ENCODE peak calls at places on chromosomes 11 and 22, in nine cellular contexts. U is breast epithelium; T is epithelial cell of esophagus; P is fibroblast of the aortic adventitia; K is RWPE1; B is CD8-positive, alpha-beta T cell; G is adrenal gland; Z is lower leg skin; C is DND-41. Y is an unnamed sample.

GRCh38 chr11:94553938-94554337 is 10.2 kb downstream of the FUT4 start:
- DNase-seq in U (no peak), T (peak), P (peak), K (no peak), B (no peak), G (no peak), Z (no peak), C (no peak), Y (no peak)

GRCh38 chr22:32473388-32473952 is 1.1 kb upstream of the FBXO7 start:
- DNase-seq in U (no peak), T (peak), P (peak), K (peak), B (peak), G (peak), Z (no peak), C (peak), Y (no peak)

GRCh38 chr11:64918056-64918455 is 1.0 kb upstream of the ATG2A start:
- DNase-seq in U (no peak), T (peak), P (peak), K (no peak), B (no peak), G (no peak), Z (no peak), C (peak), Y (no peak)

GRCh38 chr11:66335531-66336233 is 552 bp downstream of the RIN1 start:
- DNase-seq in U (no peak), T (peak), P (peak), K (peak), B (no peak), G (peak), Z (peak), C (no peak), Y (no peak)

GRCh38 chr11:2758751-2759150 is 59.0 kb upstream of the KCNQ1OT1 start:
- DNase-seq in U (no peak), T (no peak), P (no peak), K (no peak), B (no peak), G (peak), Z (peak), C (no peak), Y (no peak)

GRCh38 chr11:66035653-66036333 is 9.5 kb upstream of the CATSPER1 start:
- DNase-seq in U (no peak), T (no peak), P (no peak), K (no peak), B (no peak), G (no peak), Z (no peak), C (no peak), Y (no peak)

GRCh38 chr11:113174862-113175261 is 139.5 kb upstream of the TTC12 start:
- DNase-seq in U (no peak), T (no peak), P (peak), K (no peak), B (no peak), G (no peak), Z (no peak), C (no peak), Y (no peak)

GRCh38 chr11:2583605-2583958 is 116.2 kb downstream of the KCNQ1OT1 start:
- DNase-seq in U (no peak), T (no peak), P (no peak), K (no peak), B (peak), G (no peak), Z (no peak), C (peak), Y (no peak)

DNA sequence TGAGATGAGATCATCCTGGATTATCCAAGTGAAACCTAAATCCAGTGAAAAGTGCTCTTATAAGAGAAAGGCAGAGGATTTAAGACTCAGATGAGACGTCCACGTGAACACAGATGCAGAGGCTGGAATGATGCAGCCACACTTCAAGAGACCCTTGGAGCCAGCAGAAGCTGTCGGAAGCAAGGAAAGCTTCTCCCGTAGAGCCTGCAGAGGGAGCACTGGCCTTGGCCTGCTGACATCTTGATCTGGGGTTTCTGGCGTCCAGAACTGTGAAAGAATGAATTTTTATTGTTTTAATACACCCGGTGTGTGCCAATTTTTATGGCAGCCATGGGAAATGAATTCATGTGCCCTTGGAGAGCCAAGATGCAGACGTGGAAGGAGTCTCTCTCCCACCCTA is 407.0 kb upstream of the B3GAT1 start:
- DNase-seq in U (no peak), T (no peak), P (no peak), K (no peak), B (no peak), G (no peak), Z (no peak), C (no peak), Y (no peak)
- TF ChIP-seq CTCF in U (no peak), T (no peak), P (no peak), K (no peak), B (no peak), G (no peak), Z (no peak), C (no peak), Y (no peak)

GRCh38 chr11:43825217-43825816 is 55.3 kb upstream of the ALKBH3 start:
- DNase-seq in U (no peak), T (peak), P (peak), K (peak), B (no peak), G (no peak), Z (no peak), C (peak), Y (no peak)
- TF ChIP-seq CTCF in U (no peak), T (peak), P (peak), K (peak), B (peak), G (peak), Z (no peak), C (peak), Y (peak)

DNA sequence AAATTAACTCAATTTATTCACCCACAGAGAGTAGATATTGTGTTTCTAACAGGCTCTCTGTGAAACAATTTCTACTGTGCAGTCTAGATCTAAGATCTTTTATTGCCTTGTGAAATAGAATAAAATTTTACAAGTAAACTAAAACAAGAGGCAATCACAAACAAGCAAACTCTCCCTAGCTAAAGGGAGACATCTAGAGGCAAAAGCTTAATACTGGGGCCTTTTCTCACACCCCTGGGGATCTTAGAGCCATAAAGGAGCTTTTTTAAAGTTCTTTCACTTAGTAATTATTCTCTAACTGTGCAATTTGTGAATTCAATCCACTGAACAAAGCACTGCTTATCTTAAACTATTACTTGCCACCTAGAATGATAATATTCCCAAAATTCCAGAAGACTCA is 19.7 kb downstream of the ALG9 start:
- DNase-seq in U (no peak), T (peak), P (peak), K (no peak), B (no peak), G (no peak), Z (no peak), C (no peak), Y (no peak)
- TF ChIP-seq CTCF in U (no peak), T (peak), P (peak), K (peak), B (no peak), G (no peak), Z (no peak), C (peak), Y (no peak)

DNA sequence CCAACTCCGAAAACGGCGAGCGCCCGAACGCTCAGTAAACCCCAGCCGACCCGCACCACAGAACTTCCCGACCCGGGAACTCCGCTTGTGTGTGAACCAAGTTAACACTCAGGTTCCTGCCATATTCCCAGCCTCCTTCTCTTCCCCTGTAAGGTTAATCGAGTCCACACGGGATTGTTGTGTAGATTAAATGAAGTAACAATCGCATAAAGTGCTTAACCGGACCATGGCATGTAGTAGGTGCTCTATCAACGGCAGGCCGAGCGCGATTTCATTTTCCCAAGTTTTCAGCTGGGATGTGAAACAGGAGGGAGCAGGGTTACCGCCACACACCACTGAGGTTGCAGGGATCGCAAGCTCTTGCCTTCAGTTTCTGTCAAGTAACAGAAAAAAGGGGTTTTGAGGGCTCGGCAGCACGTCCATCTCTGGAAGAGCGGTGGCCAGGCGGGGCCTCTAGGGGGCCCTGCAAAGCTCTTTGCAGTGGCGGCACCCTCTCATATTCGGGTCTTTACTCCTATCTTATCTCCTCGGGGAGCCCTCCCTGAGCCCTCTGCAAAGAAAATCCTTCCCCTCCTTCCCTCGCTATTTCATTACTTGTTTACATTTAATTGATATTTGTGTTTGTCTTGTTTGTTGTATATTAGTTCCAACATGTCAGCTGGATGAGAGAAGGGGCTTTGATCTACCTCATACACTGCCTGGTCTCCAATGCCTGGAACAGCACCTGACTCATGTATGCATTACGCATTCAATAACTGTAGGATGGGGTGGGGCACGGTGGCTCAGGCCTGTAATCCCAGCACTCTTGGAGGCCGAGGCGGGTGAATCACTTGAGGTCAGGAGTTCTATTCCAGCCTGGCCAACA is 792 bp upstream of the PLEKHA7 start:
- DNase-seq in U (no peak), T (peak), P (peak), K (peak), B (peak), G (no peak), Z (peak), C (no peak), Y (peak)
- TF ChIP-seq CTCF in U (peak), T (peak), P (no peak), K (peak), B (peak), G (no peak), Z (no peak), C (no peak), Y (peak)

GRCh38 chr11:819129-819931 is 616 bp downstream of the PNPLA2 start:
- DNase-seq in U (peak), T (peak), P (peak), K (peak), B (peak), G (peak), Z (peak), C (peak), Y (peak)
- TF ChIP-seq CTCF in U (peak), T (no peak), P (peak), K (no peak), B (no peak), G (no peak), Z (no peak), C (peak), Y (peak)

DNA sequence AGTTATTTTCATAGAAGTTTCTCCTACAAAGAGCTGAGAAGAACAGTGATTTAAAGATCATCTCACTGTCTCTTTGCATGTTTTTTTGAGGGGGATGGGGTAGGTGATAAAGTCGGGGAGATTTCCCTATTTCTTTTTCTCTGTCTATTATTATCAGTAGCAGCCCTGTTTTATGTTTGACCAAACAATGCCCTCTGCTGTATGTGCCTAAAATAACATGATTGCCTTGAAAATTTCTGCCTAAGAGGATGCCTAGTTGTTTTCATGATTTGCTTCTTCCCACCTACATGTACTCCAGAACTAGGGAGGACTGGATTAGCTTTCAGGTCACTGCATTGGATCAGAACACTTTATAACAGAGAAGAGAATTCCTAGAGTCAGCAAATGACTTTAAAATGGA is 1330.2 kb downstream of the LRRC4C start:
- DNase-seq in U (no peak), T (peak), P (no peak), K (peak), B (no peak), G (no peak), Z (no peak), C (no peak), Y (no peak)
- TF ChIP-seq CTCF in U (no peak), T (no peak), P (no peak), K (peak), B (no peak), G (peak), Z (no peak), C (peak), Y (peak)

DNA sequence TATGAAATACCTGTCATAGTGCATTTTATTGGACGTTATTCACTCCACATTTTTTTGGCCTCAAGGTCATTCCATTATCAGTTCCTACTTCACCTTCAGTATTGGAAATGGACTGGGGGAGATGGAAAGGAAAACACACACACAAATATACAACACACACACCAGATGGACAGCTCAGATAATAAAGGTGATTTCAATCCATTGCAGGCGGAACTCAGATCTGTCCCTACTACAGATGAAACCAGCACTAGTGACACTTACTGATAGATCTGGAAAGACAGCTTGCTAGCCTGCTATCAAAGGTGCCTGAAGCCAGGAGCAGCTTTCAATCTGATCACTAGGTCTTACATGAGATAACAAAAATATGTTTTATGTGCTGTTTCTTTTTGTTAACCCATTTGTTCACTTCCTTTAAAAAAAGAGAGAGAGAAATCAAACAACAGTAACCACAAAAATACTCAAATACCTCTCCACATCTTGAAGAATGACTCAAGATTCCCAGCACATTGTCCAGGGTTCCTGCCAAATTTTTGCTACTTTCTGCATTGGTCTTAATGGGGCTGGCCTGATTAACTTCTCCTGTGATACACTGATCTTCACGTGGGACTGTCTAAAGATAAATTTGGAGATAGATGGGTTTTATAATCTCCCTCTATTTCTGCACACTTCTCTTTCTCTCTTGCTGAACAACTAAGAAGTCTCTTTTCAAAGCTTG is 844.4 kb upstream of the TENM4 start:
- DNase-seq in U (no peak), T (no peak), P (no peak), K (no peak), B (no peak), G (no peak), Z (no peak), C (no peak), Y (no peak)
- TF ChIP-seq CTCF in U (no peak), T (no peak), P (no peak), K (no peak), B (no peak), G (no peak), Z (no peak), C (no peak), Y (no peak)

GRCh38 chr22:24157783-24158170 is 23.5 kb upstream of the SUSD2 start:
- DNase-seq in U (no peak), T (no peak), P (no peak), K (no peak), B (no peak), G (no peak), Z (no peak), C (no peak), Y (no peak)

GRCh38 chr22:24155597-24156145 is 25.6 kb upstream of the SUSD2 start:
- DNase-seq in U (peak), T (peak), P (peak), K (peak), B (peak), G (peak), Z (peak), C (peak), Y (peak)

GRCh38 chr22:24154826-24155225 is 26.5 kb upstream of the SUSD2 start:
- DNase-seq in U (no peak), T (no peak), P (no peak), K (no peak), B (no peak), G (no peak), Z (no peak), C (no peak), Y (no peak)

GRCh38 chr22:24156146-24156914 is 25.0 kb upstream of the SUSD2 start:
- DNase-seq in U (no peak), T (peak), P (peak), K (peak), B (peak), G (no peak), Z (no peak), C (peak), Y (peak)

DNA sequence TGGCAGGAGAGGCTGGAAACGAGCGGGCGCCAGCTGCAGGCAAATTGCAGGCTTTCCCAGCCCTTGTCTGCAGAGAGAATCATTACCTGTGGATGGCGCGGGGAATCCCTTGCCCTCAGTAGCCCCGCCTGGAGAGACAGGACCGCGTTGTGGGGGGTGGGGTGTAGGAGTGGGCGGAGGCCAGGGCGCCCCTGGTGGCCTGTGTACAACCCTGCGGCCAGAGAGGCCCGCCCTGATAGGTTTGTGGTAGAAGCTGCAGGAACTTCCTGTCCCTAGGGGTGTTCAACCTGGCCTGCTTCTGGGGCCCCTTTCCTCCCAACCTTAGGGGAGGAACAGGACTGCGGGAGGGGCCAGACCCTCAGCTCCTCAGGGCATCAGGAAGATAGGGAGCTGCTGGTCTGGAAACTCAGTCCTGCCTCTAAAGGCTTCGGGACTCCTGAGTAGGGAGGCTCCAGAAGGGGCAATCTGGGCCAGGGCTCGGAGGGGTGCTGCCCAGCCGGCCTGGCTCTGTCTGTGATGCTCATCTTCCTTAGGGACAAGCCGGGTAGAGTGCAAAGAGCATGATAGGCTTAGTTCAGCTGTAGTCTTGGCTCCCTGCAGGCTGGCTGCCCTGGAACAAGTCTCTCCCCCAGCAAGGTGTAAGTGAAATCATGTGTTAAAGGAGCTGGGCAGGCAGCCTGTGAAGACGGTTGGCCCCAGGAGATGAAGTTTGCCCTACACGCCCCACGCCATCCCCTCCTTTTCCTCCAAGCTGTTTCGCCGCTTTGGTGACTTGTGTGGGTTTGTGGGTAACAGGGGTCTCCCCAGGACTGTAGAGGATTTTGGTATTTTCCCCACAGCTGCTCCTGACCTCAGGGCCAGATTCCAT is 24.1 kb upstream of the SUSD2 start:
- DNase-seq in U (peak), T (peak), P (peak), K (peak), B (peak), G (peak), Z (peak), C (peak), Y (peak)
- TF ChIP-seq CTCF in U (peak), T (peak), P (peak), K (peak), B (peak), G (peak), Z (peak), C (peak), Y (peak)

GRCh38 chr11:118435233-118435892 is 929 bp upstream of the KMT2A start:
- DNase-seq in U (no peak), T (peak), P (peak), K (peak), B (peak), G (peak), Z (peak), C (peak), Y (peak)

GRCh38 chr11:118427707-118428106 is 8.6 kb upstream of the KMT2A start:
- DNase-seq in U (no peak), T (no peak), P (no peak), K (no peak), B (no peak), G (no peak), Z (no peak), C (no peak), Y (no peak)

GRCh38 chr11:118434553-118435232 is 1.6 kb upstream of the KMT2A start:
- DNase-seq in U (no peak), T (peak), P (peak), K (peak), B (peak), G (peak), Z (peak), C (peak), Y (peak)

GRCh38 chr11:118434123-118434552 is 2.2 kb upstream of the KMT2A start:
- DNase-seq in U (no peak), T (peak), P (peak), K (no peak), B (no peak), G (no peak), Z (no peak), C (no peak), Y (no peak)

GRCh38 chr11:118430956-118431355 is 5.3 kb upstream of the KMT2A start:
- DNase-seq in U (no peak), T (no peak), P (no peak), K (no peak), B (no peak), G (no peak), Z (no peak), C (no peak), Y (no peak)
- TF ChIP-seq CTCF in U (no peak), T (no peak), P (no peak), K (no peak), B (no peak), G (no peak), Z (no peak), C (no peak), Y (no peak)

Y was measured in mesothelial cell of epicardium.